ENCODE peak calls at places on chromosomes 1 and 21, in five cellular contexts. X is DND-41, P is endothelial cell of umbilical vein, F is mammary epithelial cell, B is MM.1S. E is an unnamed sample. For H3K4me1, the result is how much of the 10 kb centered on the place peaks cover.

GRCh38 chr1:93670141-93670540 is 11.5 kb downstream of the BCAR3 start:
- DNase-seq in X (peak), P (peak), F (peak), B (no peak), E (no peak)

GRCh38 chr1:203082571-203083462 is 3.0 kb downstream of the MYOG start:
- DNase-seq in X (no peak), P (no peak), F (no peak), B (peak), E (no peak)

GRCh38 chr1:93728480-93729131 is 47.0 kb upstream of the BCAR3 start:
- DNase-seq in X (no peak), P (no peak), F (no peak), B (no peak), E (no peak)

GRCh38 chr1:16206547-16207317 is 5.7 kb downstream of the ARHGEF19 start:
- DNase-seq in X (peak), P (peak), F (peak), B (peak), E (peak)

GRCh38 chr1:217090073-217090911 is 367.1 kb upstream of the ESRRG start:
- DNase-seq in X (no peak), P (no peak), F (no peak), B (peak), E (no peak)

GRCh38 chr21:43923391-43923790 is 58.4 kb downstream of the AGPAT3 start:
- DNase-seq in X (no peak), P (no peak), F (no peak), B (no peak), E (no peak)

GRCh38 chr1:160865316-160865715 is 2.6 kb upstream of the CD244 start:
- DNase-seq in X (no peak), P (no peak), F (no peak), B (no peak), E (no peak)

GRCh38 chr1:193567937-193568336 is 381.5 kb upstream of the B3GALT2 start:
- DNase-seq in X (no peak), P (no peak), F (no peak), B (no peak), E (no peak)

GRCh38 chr1:160459687-160460086 is 59.3 kb downstream of the VANGL2 start:
- DNase-seq in X (no peak), P (no peak), F (no peak), B (peak), E (no peak)

GRCh38 chr1:43914576-43915525 is 18.8 kb upstream of the ARTN start:
- DNase-seq in X (no peak), P (no peak), F (peak), B (no peak), E (no peak)

GRCh38 chr1:32888134-32888533 is 1.8 kb downstream of the HPCA start:
- DNase-seq in X (no peak), P (no peak), F (no peak), B (no peak), E (no peak)

GRCh38 chr1:104621221-104621620 is 871.5 kb downstream of the AMY1C start:
- DNase-seq in X (no peak), P (no peak), F (no peak), B (no peak), E (no peak)

GRCh38 chr21:15057290-15057689 is 7.5 kb downstream of the NRIP1 start:
- DNase-seq in X (no peak), P (no peak), F (no peak), B (no peak), E (peak)

GRCh38 chr1:70459502-70460225 is 48.6 kb downstream of the CTH start:
- DNase-seq in X (no peak), P (no peak), F (peak), B (no peak), E (no peak)

GRCh38 chr1:208242829-208243521 is 1.2 kb downstream of the PLXNA2 start:
- DNase-seq in X (no peak), P (no peak), F (peak), B (peak), E (no peak)
- H3K9ac ChIP-seq in X (peak), P (peak), F (peak), B (peak), E (peak)

GRCh38 chr1:234965128-234965527 is 163.5 kb downstream of the TOMM20 start:
- DNase-seq in X (no peak), P (no peak), F (no peak), B (no peak), E (no peak)

GRCh38 chr1:234969630-234970370 is 158.8 kb downstream of the TOMM20 start:
- DNase-seq in X (no peak), P (peak), F (peak), B (no peak), E (peak)

GRCh38 chr1:234969011-234969441 is 159.6 kb downstream of the TOMM20 start:
- DNase-seq in X (no peak), P (no peak), F (no peak), B (no peak), E (no peak)

GRCh38 chr1:234968470-234968869 is 160.2 kb downstream of the TOMM20 start:
- DNase-seq in X (no peak), P (no peak), F (no peak), B (no peak), E (no peak)

GRCh38 chr1:234967121-234967520 is 161.5 kb downstream of the TOMM20 start:
- DNase-seq in X (no peak), P (no peak), F (no peak), B (no peak), E (no peak)
- H3K4me1 ChIP-seq in X (under half), P (under half), F (under half), B (under half), E (under half)

DNA sequence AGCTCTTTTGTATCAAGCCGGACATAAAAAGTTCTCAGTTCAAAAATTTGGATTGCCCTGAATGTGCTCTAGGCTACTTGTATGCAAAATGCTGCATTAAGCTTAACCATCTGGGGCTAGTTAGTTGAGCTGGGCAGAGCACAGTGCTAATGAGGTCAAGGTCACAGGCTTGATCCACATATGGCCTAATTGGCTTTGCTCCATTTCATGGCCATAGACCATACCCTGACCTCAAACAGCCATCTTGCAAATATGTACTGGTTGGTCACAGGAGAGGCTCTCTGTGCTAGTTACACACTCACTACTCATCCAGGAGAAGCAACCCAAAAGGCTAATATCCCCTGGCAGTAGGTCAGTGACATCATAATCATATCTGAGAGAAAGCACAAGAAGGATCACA is 60.3 kb downstream of the TBX15 start:
- DNase-seq in X (no peak), P (no peak), F (no peak), B (no peak), E (no peak)
- H3K9ac ChIP-seq in X (no peak), P (no peak), F (no peak), B (no peak), E (no peak)

GRCh38 chr1:112626193-112626592 is 6.6 kb downstream of the CAPZA1 start:
- DNase-seq in X (no peak), P (no peak), F (no peak), B (no peak), E (no peak)
- H3K4me1 ChIP-seq in X (under half), P (under half), F (under half), B (under half), E (under half)

GRCh38 chr1:21669287-21670058 is at the start of gene RAP1GAP:
- DNase-seq in X (no peak), P (peak), F (no peak), B (no peak), E (peak)
- H3K9ac ChIP-seq in X (no peak), P (no peak), F (no peak), B (no peak), E (no peak)

DNA sequence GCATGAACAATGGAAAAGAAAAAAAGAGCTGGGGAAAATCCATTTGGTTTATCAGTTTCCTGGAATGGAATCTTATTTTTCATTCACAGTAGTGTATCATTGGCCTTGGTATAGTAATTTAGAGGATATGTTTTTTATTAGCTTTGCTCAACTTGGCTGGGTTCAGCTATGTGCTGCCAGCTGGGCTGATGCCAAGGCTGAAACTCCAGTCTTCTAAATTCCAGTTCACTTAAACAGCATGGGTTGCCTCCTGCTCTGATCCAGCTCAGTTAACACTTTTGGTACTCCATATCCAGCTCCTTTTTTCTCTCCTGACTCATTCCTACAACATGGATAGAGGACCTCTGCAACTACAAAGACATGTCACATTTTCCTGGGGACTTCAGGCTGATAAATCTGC is 80.7 kb upstream of the SLFNL1 start:
- DNase-seq in X (no peak), P (peak), F (peak), B (no peak), E (peak)
- H3K4me1 ChIP-seq in X (under half), P (under half), F (under half), B (under half), E (under half)

GRCh38 chr21:45855248-45855801 is 126.2 kb upstream of the COL6A1 start:
- DNase-seq in X (no peak), P (no peak), F (no peak), B (no peak), E (no peak)

GRCh38 chr21:45858180-45858579 is 123.4 kb upstream of the COL6A1 start:
- DNase-seq in X (no peak), P (no peak), F (no peak), B (no peak), E (no peak)

GRCh38 chr21:45856422-45856821 is 125.1 kb upstream of the COL6A1 start:
- DNase-seq in X (no peak), P (no peak), F (no peak), B (no peak), E (no peak)

GRCh38 chr21:45857761-45858160 is 123.8 kb upstream of the COL6A1 start:
- DNase-seq in X (no peak), P (no peak), F (no peak), B (no peak), E (no peak)

GRCh38 chr21:45856940-45857339 is 124.6 kb upstream of the COL6A1 start:
- DNase-seq in X (no peak), P (no peak), F (no peak), B (no peak), E (no peak)
- H3K9ac ChIP-seq in X (no peak), P (no peak), F (no peak), B (no peak), E (no peak)